ENCODE peak calls at places on chromosomes 4 and X, in nine cellular contexts. A is fibroblast of lung, I is endodermal cell, C is lower lobe of right lung, R is ovary, M is heart right ventricle, E is body of pancreas, X is suprapubic skin, K is thoracic aorta. Q is an unnamed sample.

GRCh38 chrX:106039920-106040319 is 1.4 kb upstream of the SERPINA7 start:
- DNase-seq in A (peak; percentile 0), I (peak; percentile 49), C (no peak), R (no peak), M (no peak), E (peak; percentile 41), X (no peak), K (no peak), Q (no peak)

GRCh38 chr4:42302348-42302747 is 94.9 kb upstream of the SHISA3 start:
- DNase-seq in A (peak; percentile 31), I (peak; percentile 91), C (no peak), R (no peak), M (no peak), E (peak; percentile 35), X (no peak), K (no peak), Q (no peak)

GRCh38 chr4:79046191-79046590 is 107.0 kb upstream of the PAQR3 start:
- DNase-seq in A (no peak), I (no peak), C (no peak), R (no peak), M (no peak), E (no peak), X (no peak), K (no peak), Q (no peak)

GRCh38 chr4:6416518-6417286 is 55.7 kb downstream of the PPP2R2C start:
- DNase-seq in A (no peak), I (no peak), C (no peak), R (no peak), M (no peak), E (no peak), X (no peak), K (no peak), Q (no peak)

GRCh38 chrX:68936608-68937007 is 107.8 kb downstream of the EFNB1 start:
- DNase-seq in A (peak; percentile 81), I (no peak), C (no peak), R (no peak), M (no peak), E (no peak), X (no peak), K (no peak), Q (no peak)

GRCh38 chr4:3387154-3387942 is 54.4 kb upstream of the HGFAC start:
- DNase-seq in A (no peak), I (peak; percentile 64), C (peak; percentile 48), R (peak; percentile 14), M (no peak), E (no peak), X (no peak), K (no peak), Q (peak; percentile 58)

GRCh38 chrX:46573896-46574336 is 351 bp downstream of the CHST7 start:
- DNase-seq in A (peak; percentile 57), I (peak; percentile 85), C (peak; percentile 73), R (peak; percentile 57), M (peak; percentile 32), E (peak; percentile 61), X (peak; percentile 77), K (no peak), Q (peak; percentile 70)

GRCh38 chrX:122835886-122836285 is 348.2 kb upstream of the GRIA3 start:
- DNase-seq in A (no peak), I (no peak), C (no peak), R (no peak), M (no peak), E (no peak), X (no peak), K (no peak), Q (no peak)

GRCh38 chr4:176788248-176788647 is 4.5 kb downstream of the VEGFC start:
- DNase-seq in A (no peak), I (no peak), C (no peak), R (no peak), M (no peak), E (no peak), X (no peak), K (no peak), Q (no peak)

GRCh38 chr4:186657766-186658165 is 65.9 kb downstream of the FAT1 start:
- DNase-seq in A (no peak), I (no peak), C (no peak), R (no peak), M (no peak), E (no peak), X (no peak), K (no peak), Q (no peak)

GRCh38 chr4:186666252-186666651 is 57.4 kb downstream of the FAT1 start:
- DNase-seq in A (peak; percentile 29), I (no peak), C (no peak), R (no peak), M (no peak), E (no peak), X (no peak), K (no peak), Q (no peak)

GRCh38 chr4:186659936-186660335 is 63.7 kb downstream of the FAT1 start:
- DNase-seq in A (no peak), I (no peak), C (no peak), R (no peak), M (no peak), E (no peak), X (no peak), K (no peak), Q (no peak)

GRCh38 chr4:186658657-186659056 is 65.0 kb downstream of the FAT1 start:
- DNase-seq in A (no peak), I (no peak), C (no peak), R (no peak), M (no peak), E (no peak), X (no peak), K (no peak), Q (no peak)

DNA sequence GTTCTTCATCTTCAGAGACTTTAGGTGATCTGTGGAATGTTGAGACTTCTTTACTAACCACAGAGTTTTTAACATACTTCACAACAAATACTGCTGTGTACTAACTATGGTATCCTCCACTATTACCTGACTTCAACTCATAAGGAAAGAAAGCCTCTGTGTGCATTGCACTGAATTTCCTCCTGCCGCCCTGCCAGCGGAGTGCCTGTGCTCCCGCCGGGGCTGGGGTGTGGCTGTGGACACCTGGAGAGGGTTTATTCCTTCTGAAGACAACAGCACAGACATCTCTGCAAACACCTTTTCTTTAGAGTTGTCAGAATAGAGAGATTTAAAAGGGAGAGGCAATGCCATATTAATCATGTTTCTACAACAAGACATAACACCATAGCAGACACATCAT is 63.3 kb downstream of the FAT1 start:
- DNase-seq in A (no peak), I (no peak), C (no peak), R (no peak), M (no peak), E (no peak), X (no peak), K (no peak), Q (no peak)
- H3K27ac ChIP-seq in A (no peak overlapping the region), I (no peak overlapping the region), C (no peak overlapping the region), R (no peak overlapping the region), M (no peak overlapping the region), E (no peak overlapping the region), X (no peak overlapping the region), K (no peak overlapping the region), Q (no peak overlapping the region)

GRCh38 chr4:82801910-82802521 is 3.4 kb upstream of the SCD5 start:
- DNase-seq in A (peak; percentile 59), I (no peak), C (no peak), R (no peak), M (no peak), E (peak; percentile 58), X (no peak), K (no peak), Q (no peak)
- TF ChIP-seq CTCF in A (peak; percentile 59), I (peak; percentile 48), C (peak; percentile 11), R (no peak), M (no peak), E (peak; percentile 30), X (no peak), K (no peak), Q (no peak)

GRCh38 chr4:99200148-99200547 is 18.9 kb downstream of the ADH6 start:
- DNase-seq in A (no peak), I (no peak), C (no peak), R (no peak), M (no peak), E (no peak), X (no peak), K (no peak), Q (no peak)
- H3K4me1 ChIP-seq in A (peaks cover 4% of the 10 kb centered on the region), I (no peaks in the 10 kb centered on the region), C (peaks cover 15% of the 10 kb centered on the region), R (peaks cover 4% of the 10 kb centered on the region), M (peaks cover 19% of the 10 kb centered on the region), E (no peaks in the 10 kb centered on the region), X (peaks cover 26% of the 10 kb centered on the region), K (peaks cover 29% of the 10 kb centered on the region), Q (no peaks in the 10 kb centered on the region)

DNA sequence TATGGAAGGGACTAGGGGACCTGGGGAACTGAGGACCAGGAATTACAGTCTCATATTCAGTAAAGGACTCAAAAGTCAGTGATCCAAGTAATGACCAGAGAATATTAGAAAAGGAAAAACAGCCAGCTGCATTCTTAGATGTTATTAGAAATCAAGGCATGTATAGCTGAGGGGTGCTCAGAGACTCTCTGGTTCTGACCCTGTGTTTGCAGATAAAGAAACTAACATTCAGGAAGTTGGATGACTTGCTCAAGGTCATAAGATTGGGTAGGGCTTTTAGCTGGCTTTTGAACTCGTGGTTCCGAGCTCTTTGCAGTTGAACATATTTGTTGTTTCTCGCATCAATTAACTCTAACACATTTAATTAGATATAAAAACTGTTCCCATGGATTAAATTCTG is 62.4 kb upstream of the ENPP6 start:
- DNase-seq in A (no peak), I (no peak), C (no peak), R (no peak), M (no peak), E (no peak), X (no peak), K (no peak), Q (no peak)
- H3K27ac ChIP-seq in A (no peak overlapping the region), I (no peak overlapping the region), C (no peak overlapping the region), R (no peak overlapping the region), M (no peak overlapping the region), E (no peak overlapping the region), X (no peak overlapping the region), K (no peak overlapping the region), Q (no peak overlapping the region)

GRCh38 chrX:66760648-66761047 is 121.8 kb upstream of the EDA2R start:
- DNase-seq in A (no peak), I (no peak), C (no peak), R (no peak), M (no peak), E (no peak), X (no peak), K (no peak), Q (no peak)
- TF ChIP-seq CTCF in A (no peak), I (peak; percentile 58), C (no peak), R (no peak), M (no peak), E (no peak), X (no peak), K (peak; percentile 19), Q (no peak)

Q was measured in heart left ventricle.